ENCODE peak calls at places on chromosomes 4 and X, in four cellular contexts. J is right cardiac atrium, P is astrocyte of the cerebellum, F is A549. V is an unnamed sample.

GRCh38 chr4:6466756-6467381 is 5.5 kb downstream of the PPP2R2C start:
- DNase-seq in P (no peak), F (no peak), J (no peak), V (no peak)

GRCh38 chr4:147724468-147725201 is 7.3 kb upstream of the ARHGAP10 start:
- DNase-seq in P (no peak), J (no peak), F (no peak), V (no peak)

GRCh38 chr4:119025916-119026661 is 109.5 kb upstream of the MYOZ2 start:
- DNase-seq in P (peak), F (peak), J (no peak), V (peak)

GRCh38 chr4:85603437-85604336 is 128.7 kb downstream of the ARHGAP24 start:
- DNase-seq in F (no peak), J (no peak), P (no peak), V (no peak)

GRCh38 chr4:76585270-76585669 is 150.2 kb downstream of the SHROOM3 start:
- DNase-seq in F (no peak), J (no peak), P (peak), V (no peak)

GRCh38 chrX:151031365-151031975 is 48.3 kb downstream of the HMGB3 start:
- DNase-seq in J (no peak), F (no peak), P (no peak), V (no peak)

GRCh38 chr4:37687175-37687525 is 974 bp upstream of the RELL1 start:
- DNase-seq in J (no peak), F (no peak), P (no peak), V (no peak)

GRCh38 chrX:74343970-74344622 is 40.1 kb downstream of the ZCCHC13 start:
- DNase-seq in J (no peak), P (peak), F (peak), V (peak)

GRCh38 chrX:122188751-122189150 is 995.3 kb upstream of the GRIA3 start:
- DNase-seq in F (no peak), J (no peak), P (no peak), V (no peak)

GRCh38 chr4:99275050-99275449 is 15.7 kb downstream of the ADH1A start:
- DNase-seq in F (no peak), J (no peak), P (no peak), V (no peak)

GRCh38 chr4:37745946-37746345 is 59.8 kb upstream of the RELL1 start:
- DNase-seq in F (no peak), P (no peak), J (no peak), V (no peak)

GRCh38 chrX:1322393-1322792 is 14.2 kb upstream of the IL3RA start:
- DNase-seq in P (no peak), F (no peak), J (no peak), V (no peak)

GRCh38 chr4:26088433-26088928 is 174.5 kb downstream of the SMIM20 start:
- DNase-seq in P (no peak), J (no peak), F (no peak), V (no peak)

GRCh38 chr4:92253986-92254671 is 49.6 kb upstream of the GRID2 start:
- DNase-seq in F (no peak), P (no peak), J (no peak), V (no peak)

GRCh38 chr4:40455340-40455902 is 120.3 kb downstream of the CHRNA9 start:
- DNase-seq in J (no peak), P (no peak), F (peak), V (no peak)

GRCh38 chrX:154734101-154734781 is 16.6 kb downstream of the GAB3 start:
- DNase-seq in P (no peak), J (peak), F (peak), V (no peak)
- H3K4me3 ChIP-seq in P (no peak), J (no peak), F (no peak), V (no peak)

DNA sequence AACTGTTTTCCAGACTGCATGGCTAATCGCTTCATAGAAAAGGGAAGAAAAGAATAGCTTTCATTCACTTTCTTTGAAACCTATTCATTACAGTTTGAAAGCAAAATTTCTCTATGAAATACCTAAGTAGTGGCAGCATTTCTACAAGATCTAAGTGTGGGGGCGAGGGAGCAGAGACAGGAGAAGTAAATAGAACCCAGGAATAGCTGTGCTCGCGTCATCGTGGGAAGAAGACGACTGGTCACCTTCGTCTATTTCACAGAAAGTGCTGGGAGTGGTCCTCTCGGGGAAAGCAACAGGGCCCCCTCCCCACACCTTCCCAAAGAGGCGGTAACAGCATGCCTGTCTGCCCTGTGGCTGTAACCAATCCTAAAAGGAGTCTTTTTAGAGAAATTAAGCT is 169.9 kb upstream of the NOCT start:
- DNase-seq in J (no peak), P (no peak), F (no peak), V (no peak)
- H3K4me3 ChIP-seq in J (no peak), P (no peak), F (no peak), V (no peak)

DNA sequence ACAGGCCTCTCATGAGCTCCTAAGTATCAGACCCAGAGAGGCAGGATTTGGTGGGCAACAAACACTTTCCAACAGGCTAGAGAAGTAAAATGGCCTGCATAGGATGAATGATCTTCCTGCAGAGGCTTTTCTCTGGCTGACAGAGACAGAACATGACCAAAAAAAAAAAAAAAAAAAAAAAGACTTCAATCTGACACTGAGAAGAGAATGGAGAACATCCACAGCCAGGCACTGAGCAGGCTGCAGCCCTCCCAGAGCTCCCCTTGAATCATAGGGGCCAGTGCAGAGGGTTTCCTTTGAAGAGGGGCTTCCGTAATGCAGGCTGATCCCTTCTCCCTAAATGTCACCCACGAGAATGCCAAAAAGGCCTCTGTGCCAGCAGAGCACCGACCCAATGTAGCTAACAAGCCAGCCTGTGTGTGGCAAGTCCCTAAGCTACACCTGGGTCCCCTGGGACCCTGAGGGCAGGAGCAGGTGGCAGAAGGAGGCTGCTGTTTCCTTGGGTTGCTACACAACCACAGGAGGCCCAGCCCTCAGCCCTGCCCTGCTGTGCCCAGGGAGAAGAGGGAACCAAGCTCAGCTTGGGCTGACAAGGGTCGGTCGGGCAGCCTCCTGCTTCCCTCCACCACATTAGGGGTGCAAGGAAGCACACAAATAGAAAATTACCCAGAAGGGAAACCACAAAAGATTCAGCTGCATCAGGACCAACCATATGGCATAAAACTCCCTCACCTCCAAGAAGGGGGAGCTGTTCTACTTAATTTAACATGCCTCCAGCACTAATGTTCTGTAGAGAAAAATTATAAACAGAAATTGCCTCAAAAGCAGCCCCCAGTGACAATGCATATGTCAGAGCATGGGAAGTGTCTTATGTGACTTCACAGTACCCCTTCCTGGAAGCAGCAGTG is 55.5 kb downstream of the MAP7D2 start:
- DNase-seq in F (no peak), P (no peak), J (no peak), V (no peak)
- H3K4me3 ChIP-seq in F (no peak), P (no peak), J (no peak), V (no peak)

GRCh38 chrX:10099411-10099810 is 57.4 kb upstream of the CLCN4 start:
- DNase-seq in P (no peak), F (no peak), J (no peak), V (no peak)

GRCh38 chrX:10095698-10096432 is 60.9 kb upstream of the CLCN4 start:
- DNase-seq in J (no peak), P (no peak), F (no peak), V (no peak)

GRCh38 chrX:10101269-10101668 is 55.5 kb upstream of the CLCN4 start:
- DNase-seq in J (no peak), P (no peak), F (peak), V (no peak)

GRCh38 chrX:10102046-10102704 is 54.6 kb upstream of the CLCN4 start:
- DNase-seq in J (no peak), F (no peak), P (no peak), V (no peak)

GRCh38 chrX:10098235-10098819 is 58.4 kb upstream of the CLCN4 start:
- DNase-seq in J (no peak), F (no peak), P (no peak), V (no peak)
- H3K4me3 ChIP-seq in J (peak), F (no peak), P (no peak), V (no peak)

GRCh38 chr4:109462802-109463201 is 29.2 kb downstream of the SEC24B start:
- DNase-seq in J (no peak), F (no peak), P (no peak), V (no peak)
- H3K4me3 ChIP-seq in J (no peak), F (no peak), P (no peak), V (no peak)

DNA sequence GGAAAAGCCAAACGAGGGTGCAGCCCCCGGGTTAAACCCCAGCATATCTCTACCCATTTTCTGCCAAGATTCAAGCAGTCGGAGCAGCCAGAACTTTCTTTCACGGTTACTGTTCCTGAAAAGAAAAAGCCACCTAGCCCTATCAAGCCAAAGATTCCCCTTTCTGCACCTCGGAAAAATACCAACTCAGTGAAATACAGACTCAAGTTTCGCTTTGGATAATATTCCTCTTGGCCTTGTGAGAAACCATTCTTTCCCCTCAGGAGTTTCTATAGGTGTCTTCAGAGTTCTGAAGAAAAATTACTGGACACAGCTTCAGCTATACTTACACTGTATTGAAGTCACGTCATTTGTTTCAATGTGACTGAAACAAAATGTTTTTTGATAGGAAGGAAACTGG is 20.0 kb downstream of the FGF5 start:
- DNase-seq in F (no peak), P (no peak), J (no peak), V (no peak)
- H3K4me3 ChIP-seq in F (no peak), P (no peak), J (no peak), V (no peak)

GRCh38 chr4:158259955-158260575 is 49.8 kb downstream of the TMEM144 start:
- DNase-seq in P (peak), J (no peak), F (peak), V (no peak)
- H3K4me3 ChIP-seq in P (no peak), J (no peak), F (no peak), V (no peak)

V was measured in epithelial cell of proximal tubule.